ENCODE peak calls at places on chromosomes 3 and 15, in five cellular contexts. E is H1, H is HepG2, D is K562, O is GM12878. P is an unnamed sample.

GRCh38 chr15:67548862-67549651 is 6.6 kb downstream of the MAP2K5 start:
- DNase-seq in E (peak), H (no peak), D (no peak), O (no peak), P (no peak)

GRCh38 chr3:186380622-186381380 is 18.8 kb upstream of the DGKG start:
- DNase-seq in E (no peak), H (no peak), D (no peak), O (no peak), P (no peak)

GRCh38 chr3:139718415-139718814 is 40.6 kb upstream of the NMNAT3 start:
- DNase-seq in E (peak), H (peak), D (peak), O (no peak), P (peak)

GRCh38 chr3:128296469-128297251 is 143.4 kb downstream of the EEFSEC start:
- DNase-seq in E (no peak), H (no peak), D (no peak), O (no peak), P (no peak)

GRCh38 chr3:133535971-133536634 is 37.4 kb upstream of the CDV3 start:
- DNase-seq in E (no peak), H (peak), D (no peak), O (no peak), P (no peak)

GRCh38 chr3:196504556-196504955 is 988 bp upstream of the RNF168 start:
- DNase-seq in E (no peak), H (no peak), D (no peak), O (no peak), P (no peak)

GRCh38 chr15:58179741-58180381 is 41.7 kb downstream of the AQP9 start:
- DNase-seq in E (no peak), H (no peak), D (peak), O (no peak), P (no peak)

GRCh38 chr15:52085289-52085688 is 27.3 kb downstream of the BCL2L10 start:
- DNase-seq in E (no peak), H (no peak), D (no peak), O (no peak), P (no peak)

GRCh38 chr3:42684632-42685362 is 540 bp upstream of the KLHL40 start:
- DNase-seq in E (no peak), H (no peak), D (no peak), O (no peak), P (no peak)

GRCh38 chr15:78316211-78317077 is 17.0 kb upstream of the SKIC8 start:
- DNase-seq in E (no peak), H (no peak), D (no peak), O (no peak), P (no peak)

GRCh38 chr15:38609097-38609738 is 44.6 kb upstream of the RASGRP1 start:
- DNase-seq in E (no peak), H (no peak), D (no peak), O (no peak), P (no peak)

GRCh38 chr15:90638963-90639362 is 78.2 kb upstream of the BLM start:
- DNase-seq in E (no peak), H (no peak), D (no peak), O (no peak), P (no peak)

GRCh38 chr3:157159037-157159761 is 748 bp downstream of the CCNL1 start:
- DNase-seq in E (no peak), H (peak), D (no peak), O (no peak), P (no peak)

GRCh38 chr3:81554348-81554747 is 207.1 kb downstream of the GBE1 start:
- DNase-seq in E (no peak), H (peak), D (no peak), O (no peak), P (no peak)

GRCh38 chr3:121661376-121661775 is 673 bp upstream of the HCLS1 start:
- DNase-seq in E (no peak), H (no peak), D (no peak), O (no peak), P (no peak)

GRCh38 chr15:45425135-45425534 is 46.8 kb upstream of the GATM start:
- DNase-seq in E (no peak), H (no peak), D (no peak), O (no peak), P (no peak)

GRCh38 chr3:177777699-177778098 is 580.4 kb upstream of the TBL1XR1 start:
- DNase-seq in E (no peak), H (peak), D (peak), O (peak), P (peak)

GRCh38 chr3:14374444-14374883 is 27.9 kb upstream of the SLC6A6 start:
- DNase-seq in E (no peak), H (no peak), D (no peak), O (no peak), P (no peak)

GRCh38 chr3:192875971-192876565 is 41.6 kb downstream of the MB21D2 start:
- DNase-seq in E (no peak), H (peak), D (no peak), O (no peak), P (no peak)

GRCh38 chr3:22523925-22524324 is 679.2 kb upstream of the UBE2E2 start:
- DNase-seq in E (no peak), H (no peak), D (no peak), O (no peak), P (no peak)

GRCh38 chr3:48612270-48612669 is 2.8 kb upstream of the UQCRC1 start:
- DNase-seq in E (no peak), H (no peak), D (no peak), O (no peak), P (no peak)

GRCh38 chr3:183438749-183439148 is 10.3 kb upstream of the MCF2L2 start:
- DNase-seq in E (no peak), H (no peak), D (no peak), O (no peak), P (no peak)

GRCh38 chr15:33028495-33028894 is 166.0 kb downstream of the FMN1 start:
- DNase-seq in E (no peak), H (no peak), D (no peak), O (no peak), P (no peak)

GRCh38 chr3:73404450-73404849 is 220.3 kb downstream of the PDZRN3 start:
- DNase-seq in E (no peak), H (no peak), D (no peak), O (no peak), P (no peak)

GRCh38 chr15:92845109-92845508 is 55.0 kb upstream of the CHD2 start:
- DNase-seq in E (no peak), H (peak), D (no peak), O (peak), P (no peak)

GRCh38 chr15:25441111-25441510 is 2.3 kb upstream of the UBE3A start:
- DNase-seq in E (no peak), H (no peak), D (no peak), O (no peak), P (no peak)

GRCh38 chr15:75713338-75713895 is 769 bp upstream of the CSPG4 start:
- DNase-seq in E (no peak), H (no peak), D (no peak), O (no peak), P (no peak)

GRCh38 chr15:32843211-32843907 is 125.6 kb downstream of the GREM1 start:
- DNase-seq in E (no peak), H (no peak), D (no peak), O (no peak), P (no peak)

GRCh38 chr3:75332784-75333183 is 331.3 kb upstream of the FRG2C start:
- DNase-seq in E (no peak), H (no peak), D (no peak), O (no peak), P (no peak)

GRCh38 chr15:61050844-61051569 is 178.1 kb downstream of the RORA start:
- DNase-seq in E (no peak), H (no peak), D (no peak), O (no peak), P (no peak)

GRCh38 chr3:24156466-24156865 is 211.4 kb downstream of the NR1D2 start:
- DNase-seq in E (no peak), H (no peak), D (peak), O (no peak), P (peak)

GRCh38 chr15:81052046-81052445 is 51.3 kb downstream of the TLNRD1 start:
- DNase-seq in E (no peak), H (no peak), D (no peak), O (no peak), P (no peak)

GRCh38 chr3:170387952-170388351 is 30.4 kb downstream of the SKIL start:
- DNase-seq in E (no peak), H (no peak), D (no peak), O (no peak), P (no peak)

GRCh38 chr3:186985713-186986364 is 55.5 kb downstream of the ST6GAL1 start:
- DNase-seq in E (no peak), H (no peak), D (no peak), O (peak), P (no peak)

GRCh38 chr15:74696808-74697207 is 984 bp upstream of the EDC3 start:
- DNase-seq in E (no peak), H (peak), D (no peak), O (no peak), P (no peak)

GRCh38 chr3:183359036-183359435 is 69.4 kb downstream of the MCF2L2 start:
- DNase-seq in E (no peak), H (no peak), D (no peak), O (no peak), P (no peak)

GRCh38 chr15:63842626-63843025 is 8.9 kb upstream of the HERC1 start:
- DNase-seq in E (no peak), H (no peak), D (no peak), O (no peak), P (no peak)

GRCh38 chr15:84840741-84841429 is 23.7 kb downstream of the ALPK3 start:
- DNase-seq in E (no peak), H (peak), D (no peak), O (no peak), P (peak)

GRCh38 chr15:72237286-72238224 is 6.6 kb upstream of the PKM start:
- DNase-seq in E (peak), H (peak), D (peak), O (peak), P (peak)

GRCh38 chr3:179322481-179323196 is at the start of gene ZNF639:
- DNase-seq in E (peak), H (peak), D (peak), O (no peak), P (peak)
- TF ChIP-seq SRF in E (no peak), H (no peak), D (no peak), O (no peak), P (no peak)

GRCh38 chr3:18402140-18402834 is 22.9 kb downstream of the SATB1 start:
- DNase-seq in E (no peak), H (no peak), D (no peak), O (no peak), P (no peak)
- TF ChIP-seq SRF in E (no peak), H (no peak), D (no peak), O (no peak), P (no peak)

GRCh38 chr3:72288955-72289707 is 504.2 kb upstream of the PROK2 start:
- DNase-seq in E (no peak), H (no peak), D (peak), O (no peak), P (no peak)
- TF ChIP-seq SRF in E (no peak), H (no peak), D (no peak), O (no peak), P (no peak)

DNA sequence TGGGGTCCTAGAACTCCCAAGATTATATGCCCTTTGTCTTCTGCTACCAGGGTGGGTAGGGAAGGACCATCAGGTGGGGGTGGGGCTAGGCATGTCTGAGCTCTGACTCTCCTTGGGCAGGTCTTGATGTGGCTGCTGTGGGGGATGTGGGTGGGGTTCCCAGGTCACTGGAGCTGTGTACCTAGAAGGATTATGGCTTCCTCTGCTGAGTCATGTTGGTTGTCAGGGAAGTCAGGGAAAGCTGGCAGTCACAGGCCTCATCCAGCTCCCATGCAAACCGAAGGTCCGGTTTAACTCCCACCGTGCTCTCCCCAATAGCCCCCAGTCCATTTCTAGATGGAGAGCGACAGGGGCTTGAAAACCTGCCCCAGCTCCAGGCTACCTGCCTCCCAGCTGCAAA is 35.2 kb downstream of the EID1 start:
- DNase-seq in E (no peak), H (no peak), D (no peak), O (no peak), P (no peak)
- TF ChIP-seq SRF in E (no peak), H (no peak), D (no peak), O (no peak), P (no peak)

GRCh38 chr15:47027322-47027946 is 689.9 kb upstream of the SEMA6D start:
- DNase-seq in E (no peak), H (no peak), D (no peak), O (no peak), P (no peak)
- TF ChIP-seq SRF in E (no peak), H (no peak), D (no peak), O (no peak), P (no peak)